ENCODE peak calls at places on chromosome 5, in four cellular contexts. One of them, this sample, is unnamed.

GRCh38 chr5:147554285-147554817 is 44.5 kb upstream of the DPYSL3 start:
- DNase-seq in heart right ventricle: no peak
- DNase-seq in brain microvascular endothelial cell: peak; percentile 62
- DNase-seq in CD4-positive, alpha-beta memory T cell: no peak
- DNase-seq in this sample: peak; percentile 91

GRCh38 chr5:79931866-79932265 is 59.2 kb downstream of the MTX3 start:
- DNase-seq in heart right ventricle: no peak
- DNase-seq in brain microvascular endothelial cell: no peak
- DNase-seq in CD4-positive, alpha-beta memory T cell: no peak
- DNase-seq in this sample: no peak

GRCh38 chr5:7385681-7386080 is 10.3 kb upstream of the ADCY2 start:
- DNase-seq in heart right ventricle: no peak
- DNase-seq in brain microvascular endothelial cell: no peak
- DNase-seq in CD4-positive, alpha-beta memory T cell: no peak
- DNase-seq in this sample: no peak

GRCh38 chr5:34731435-34732232 is 75.5 kb downstream of the RAI14 start:
- DNase-seq in heart right ventricle: no peak
- DNase-seq in brain microvascular endothelial cell: no peak
- DNase-seq in CD4-positive, alpha-beta memory T cell: no peak
- DNase-seq in this sample: no peak

GRCh38 chr5:178595145-178595544 is 5.0 kb upstream of the COL23A1 start:
- DNase-seq in heart right ventricle: no peak
- DNase-seq in brain microvascular endothelial cell: no peak
- DNase-seq in CD4-positive, alpha-beta memory T cell: no peak
- DNase-seq in this sample: no peak

GRCh38 chr5:179357036-179357435 is 11.8 kb upstream of the ADAMTS2 start:
- DNase-seq in heart right ventricle: no peak
- DNase-seq in brain microvascular endothelial cell: no peak
- DNase-seq in CD4-positive, alpha-beta memory T cell: no peak
- DNase-seq in this sample: peak; percentile 11

GRCh38 chr5:35443803-35444595 is 173.7 kb upstream of the SPEF2 start:
- DNase-seq in heart right ventricle: no peak
- DNase-seq in brain microvascular endothelial cell: no peak
- DNase-seq in CD4-positive, alpha-beta memory T cell: no peak
- DNase-seq in this sample: no peak

GRCh38 chr5:137273511-137273910 is 225.6 kb downstream of the SPOCK1 start:
- DNase-seq in heart right ventricle: no peak
- DNase-seq in brain microvascular endothelial cell: no peak
- DNase-seq in CD4-positive, alpha-beta memory T cell: no peak
- DNase-seq in this sample: peak; percentile 26

GRCh38 chr5:4662845-4663244 is 477.3 kb upstream of the ADAMTS16 start:
- DNase-seq in heart right ventricle: no peak
- DNase-seq in brain microvascular endothelial cell: no peak
- DNase-seq in CD4-positive, alpha-beta memory T cell: no peak
- DNase-seq in this sample: no peak

GRCh38 chr5:174229640-174230350 is 184.3 kb downstream of the NSG2 start:
- DNase-seq in heart right ventricle: no peak
- DNase-seq in brain microvascular endothelial cell: peak; percentile 60
- DNase-seq in CD4-positive, alpha-beta memory T cell: no peak
- DNase-seq in this sample: no peak

GRCh38 chr5:141172381-141173204 is at the start of gene PCDHB7:
- DNase-seq in heart right ventricle: no peak
- DNase-seq in brain microvascular endothelial cell: no peak
- DNase-seq in CD4-positive, alpha-beta memory T cell: peak; percentile 23
- DNase-seq in this sample: peak; percentile 25

GRCh38 chr5:95927927-95928723 is 33.5 kb downstream of the ELL2 start:
- DNase-seq in heart right ventricle: no peak
- DNase-seq in brain microvascular endothelial cell: no peak
- DNase-seq in CD4-positive, alpha-beta memory T cell: no peak
- DNase-seq in this sample: no peak

GRCh38 chr5:107830750-107831149 is 160.0 kb upstream of the EFNA5 start:
- DNase-seq in heart right ventricle: no peak
- DNase-seq in brain microvascular endothelial cell: no peak
- DNase-seq in CD4-positive, alpha-beta memory T cell: no peak
- DNase-seq in this sample: no peak

GRCh38 chr5:91252916-91253315 is 130.2 kb downstream of the ARRDC3 start:
- DNase-seq in heart right ventricle: no peak
- DNase-seq in brain microvascular endothelial cell: no peak
- DNase-seq in CD4-positive, alpha-beta memory T cell: no peak
- DNase-seq in this sample: no peak

GRCh38 chr5:82225525-82226172 is 52.5 kb downstream of the RPS23 start:
- DNase-seq in heart right ventricle: peak; percentile 14
- DNase-seq in brain microvascular endothelial cell: peak; percentile 63
- DNase-seq in CD4-positive, alpha-beta memory T cell: peak; percentile 65
- DNase-seq in this sample: peak; percentile 69

GRCh38 chr5:37028910-37029309 is 152.3 kb downstream of the NIPBL start:
- DNase-seq in heart right ventricle: no peak
- DNase-seq in brain microvascular endothelial cell: no peak
- DNase-seq in CD4-positive, alpha-beta memory T cell: no peak
- DNase-seq in this sample: no peak

GRCh38 chr5:150461231-150461630 is 11.7 kb upstream of the RPS14 start:
- DNase-seq in heart right ventricle: no peak
- DNase-seq in brain microvascular endothelial cell: no peak
- DNase-seq in CD4-positive, alpha-beta memory T cell: no peak
- DNase-seq in this sample: no peak

GRCh38 chr5:90408571-90409317 is 812 bp downstream of the CETN3 start:
- DNase-seq in heart right ventricle: no peak
- DNase-seq in brain microvascular endothelial cell: no peak
- DNase-seq in CD4-positive, alpha-beta memory T cell: no peak
- DNase-seq in this sample: no peak

GRCh38 chr5:55706230-55706629 is 5.9 kb downstream of the SLC38A9 start:
- DNase-seq in heart right ventricle: no peak
- DNase-seq in brain microvascular endothelial cell: no peak
- DNase-seq in CD4-positive, alpha-beta memory T cell: no peak
- DNase-seq in this sample: no peak

GRCh38 chr5:88734983-88735382 is 148.0 kb downstream of the MEF2C start:
- DNase-seq in heart right ventricle: no peak
- DNase-seq in brain microvascular endothelial cell: no peak
- DNase-seq in CD4-positive, alpha-beta memory T cell: no peak
- DNase-seq in this sample: no peak

GRCh38 chr5:96968074-96968473 is 32.2 kb downstream of the LNPEP start:
- DNase-seq in heart right ventricle: no peak
- DNase-seq in brain microvascular endothelial cell: peak; percentile 28
- DNase-seq in CD4-positive, alpha-beta memory T cell: no peak
- DNase-seq in this sample: peak; percentile 56

GRCh38 chr5:133299021-133299420 is 247.2 kb downstream of the HSPA4 start:
- DNase-seq in heart right ventricle: no peak
- DNase-seq in brain microvascular endothelial cell: no peak
- DNase-seq in CD4-positive, alpha-beta memory T cell: no peak
- DNase-seq in this sample: no peak

GRCh38 chr5:57680686-57681085 is 198.1 kb upstream of the ACTBL2 start:
- DNase-seq in heart right ventricle: no peak
- DNase-seq in brain microvascular endothelial cell: no peak
- DNase-seq in CD4-positive, alpha-beta memory T cell: no peak
- DNase-seq in this sample: no peak

GRCh38 chr5:174615986-174616500 is 108.3 kb upstream of the MSX2 start:
- DNase-seq in heart right ventricle: no peak
- DNase-seq in brain microvascular endothelial cell: no peak
- DNase-seq in CD4-positive, alpha-beta memory T cell: no peak
- DNase-seq in this sample: no peak

GRCh38 chr5:36073595-36074216 is 7.0 kb upstream of the UGT3A2 start:
- DNase-seq in heart right ventricle: no peak
- DNase-seq in brain microvascular endothelial cell: no peak
- DNase-seq in CD4-positive, alpha-beta memory T cell: no peak
- DNase-seq in this sample: peak; percentile 7

GRCh38 chr5:167970002-167970401 is 321.4 kb upstream of the WWC1 start:
- DNase-seq in heart right ventricle: no peak
- DNase-seq in brain microvascular endothelial cell: no peak
- DNase-seq in CD4-positive, alpha-beta memory T cell: no peak
- DNase-seq in this sample: no peak

GRCh38 chr5:65070026-65070425 is 301.3 kb downstream of the CWC27 start:
- DNase-seq in heart right ventricle: no peak
- DNase-seq in brain microvascular endothelial cell: no peak
- DNase-seq in CD4-positive, alpha-beta memory T cell: no peak
- DNase-seq in this sample: no peak

GRCh38 chr5:54673523-54674225 is 156.1 kb downstream of the SNX18 start:
- DNase-seq in heart right ventricle: peak; percentile 24
- DNase-seq in brain microvascular endothelial cell: peak; percentile 71
- DNase-seq in CD4-positive, alpha-beta memory T cell: peak; percentile 44
- DNase-seq in this sample: no peak

GRCh38 chr5:72252008-72252407 is 68.0 kb downstream of the MRPS27 start:
- DNase-seq in heart right ventricle: no peak
- DNase-seq in brain microvascular endothelial cell: no peak
- DNase-seq in CD4-positive, alpha-beta memory T cell: no peak
- DNase-seq in this sample: no peak

GRCh38 chr5:135551593-135552447 is 16.1 kb upstream of the NEUROG1 start:
- DNase-seq in heart right ventricle: peak; percentile 34
- DNase-seq in brain microvascular endothelial cell: peak; percentile 68
- DNase-seq in CD4-positive, alpha-beta memory T cell: peak; percentile 43
- DNase-seq in this sample: peak; percentile 84

GRCh38 chr5:56607551-56607950 is 207.8 kb upstream of the MAP3K1 start:
- DNase-seq in heart right ventricle: no peak
- DNase-seq in brain microvascular endothelial cell: no peak
- DNase-seq in CD4-positive, alpha-beta memory T cell: no peak
- DNase-seq in this sample: no peak

GRCh38 chr5:134738963-134739661 is 764 bp downstream of the CAMLG start:
- DNase-seq in heart right ventricle: no peak
- DNase-seq in brain microvascular endothelial cell: peak; percentile 35
- DNase-seq in CD4-positive, alpha-beta memory T cell: peak; percentile 38
- DNase-seq in this sample: peak; percentile 37

GRCh38 chr5:56818409-56819026 is 3.2 kb downstream of the MAP3K1 start:
- DNase-seq in heart right ventricle: no peak
- DNase-seq in brain microvascular endothelial cell: peak; percentile 29
- DNase-seq in CD4-positive, alpha-beta memory T cell: no peak
- DNase-seq in this sample: peak; percentile 53

GRCh38 chr5:89513299-89514044 is 630.5 kb upstream of the MEF2C start:
- DNase-seq in heart right ventricle: no peak
- DNase-seq in brain microvascular endothelial cell: no peak
- DNase-seq in CD4-positive, alpha-beta memory T cell: no peak
- DNase-seq in this sample: no peak

GRCh38 chr5:10352404-10353240 is 873 bp upstream of the MARCHF6 start:
- DNase-seq in heart right ventricle: no peak
- DNase-seq in brain microvascular endothelial cell: peak; percentile 36
- DNase-seq in CD4-positive, alpha-beta memory T cell: no peak
- DNase-seq in this sample: peak; percentile 55

GRCh38 chr5:177472460-177473441 is 683 bp downstream of the DBN1 start:
- DNase-seq in heart right ventricle: no peak
- DNase-seq in brain microvascular endothelial cell: no peak
- DNase-seq in CD4-positive, alpha-beta memory T cell: no peak
- DNase-seq in this sample: no peak

DNA sequence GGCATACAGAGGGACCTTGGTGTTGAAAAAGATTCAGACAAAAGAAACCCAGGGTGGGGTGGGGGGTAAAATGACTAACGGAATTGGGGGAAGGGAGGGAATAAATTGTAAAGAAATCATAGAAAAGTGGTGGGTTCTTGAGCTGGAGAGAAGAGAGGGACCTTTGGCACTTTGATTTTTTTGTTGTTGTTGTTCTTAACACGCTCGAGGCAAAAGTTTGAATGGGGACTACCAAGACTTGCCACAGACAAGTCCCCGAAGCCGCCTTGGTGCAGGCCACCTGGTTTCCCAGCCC is 616 bp downstream of the VCAN start:
- DNase-seq in heart right ventricle: no peak
- DNase-seq in brain microvascular endothelial cell: no peak
- DNase-seq in CD4-positive, alpha-beta memory T cell: no peak
- DNase-seq in this sample: peak; percentile 26
- H3K4me3 ChIP-seq in heart right ventricle: peak overlapping the region; percentile 59
- H3K4me3 ChIP-seq in brain microvascular endothelial cell: peak overlapping the region; percentile 96
- H3K4me3 ChIP-seq in CD4-positive, alpha-beta memory T cell: no peak overlapping the region
- H3K4me3 ChIP-seq in this sample: peak overlapping the region; percentile 92

GRCh38 chr5:111453290-111453689 is 59.0 kb downstream of the STARD4 start:
- DNase-seq in heart right ventricle: no peak
- DNase-seq in brain microvascular endothelial cell: peak; percentile 9
- DNase-seq in CD4-positive, alpha-beta memory T cell: no peak
- DNase-seq in this sample: no peak
- H3K4me3 ChIP-seq in heart right ventricle: no peak overlapping the region
- H3K4me3 ChIP-seq in brain microvascular endothelial cell: no peak overlapping the region
- H3K4me3 ChIP-seq in CD4-positive, alpha-beta memory T cell: no peak overlapping the region
- H3K4me3 ChIP-seq in this sample: no peak overlapping the region

GRCh38 chr5:125883223-125883622 is 540.0 kb upstream of the GRAMD2B start:
- DNase-seq in heart right ventricle: no peak
- DNase-seq in brain microvascular endothelial cell: no peak
- DNase-seq in CD4-positive, alpha-beta memory T cell: no peak
- DNase-seq in this sample: no peak

GRCh38 chr5:125882061-125882460 is 541.1 kb upstream of the GRAMD2B start:
- DNase-seq in heart right ventricle: no peak
- DNase-seq in brain microvascular endothelial cell: no peak
- DNase-seq in CD4-positive, alpha-beta memory T cell: no peak
- DNase-seq in this sample: no peak
- H3K4me3 ChIP-seq in heart right ventricle: no peak overlapping the region
- H3K4me3 ChIP-seq in brain microvascular endothelial cell: no peak overlapping the region
- H3K4me3 ChIP-seq in CD4-positive, alpha-beta memory T cell: no peak overlapping the region
- H3K4me3 ChIP-seq in this sample: no peak overlapping the region

GRCh38 chr5:165504716-165505115 is 1999.3 kb downstream of the MAT2B start:
- DNase-seq in heart right ventricle: no peak
- DNase-seq in brain microvascular endothelial cell: no peak
- DNase-seq in CD4-positive, alpha-beta memory T cell: no peak
- DNase-seq in this sample: no peak

GRCh38 chr5:165497707-165498106 is 1992.3 kb downstream of the MAT2B start:
- DNase-seq in heart right ventricle: no peak
- DNase-seq in brain microvascular endothelial cell: no peak
- DNase-seq in CD4-positive, alpha-beta memory T cell: no peak
- DNase-seq in this sample: peak; percentile 28

GRCh38 chr5:165508286-165508685 is 2002.9 kb downstream of the MAT2B start:
- DNase-seq in heart right ventricle: no peak
- DNase-seq in brain microvascular endothelial cell: no peak
- DNase-seq in CD4-positive, alpha-beta memory T cell: no peak
- DNase-seq in this sample: no peak

GRCh38 chr5:165508861-165509260 is 2003.4 kb downstream of the MAT2B start:
- DNase-seq in heart right ventricle: no peak
- DNase-seq in brain microvascular endothelial cell: no peak
- DNase-seq in CD4-positive, alpha-beta memory T cell: no peak
- DNase-seq in this sample: no peak

GRCh38 chr5:165502893-165503696 is 1997.7 kb downstream of the MAT2B start:
- DNase-seq in heart right ventricle: no peak
- DNase-seq in brain microvascular endothelial cell: no peak
- DNase-seq in CD4-positive, alpha-beta memory T cell: no peak
- DNase-seq in this sample: no peak
- H3K4me3 ChIP-seq in heart right ventricle: peak overlapping the region; percentile 5
- H3K4me3 ChIP-seq in brain microvascular endothelial cell: no peak overlapping the region
- H3K4me3 ChIP-seq in CD4-positive, alpha-beta memory T cell: no peak overlapping the region
- H3K4me3 ChIP-seq in this sample: no peak overlapping the region

GRCh38 chr5:138468966-138469539 is 3.8 kb downstream of the EGR1 start:
- DNase-seq in heart right ventricle: no peak
- DNase-seq in brain microvascular endothelial cell: no peak
- DNase-seq in CD4-positive, alpha-beta memory T cell: no peak
- DNase-seq in this sample: peak; percentile 82
- H3K4me3 ChIP-seq in heart right ventricle: peak overlapping the region; percentile 87
- H3K4me3 ChIP-seq in brain microvascular endothelial cell: no peak overlapping the region
- H3K4me3 ChIP-seq in CD4-positive, alpha-beta memory T cell: no peak overlapping the region
- H3K4me3 ChIP-seq in this sample: no peak overlapping the region

GRCh38 chr5:67015577-67016290 is 180.9 kb downstream of the CD180 start:
- DNase-seq in heart right ventricle: no peak
- DNase-seq in brain microvascular endothelial cell: peak; percentile 37
- DNase-seq in CD4-positive, alpha-beta memory T cell: no peak
- DNase-seq in this sample: peak; percentile 69
- H3K4me3 ChIP-seq in heart right ventricle: peak overlapping the region; percentile 49
- H3K4me3 ChIP-seq in brain microvascular endothelial cell: no peak overlapping the region
- H3K4me3 ChIP-seq in CD4-positive, alpha-beta memory T cell: no peak overlapping the region
- H3K4me3 ChIP-seq in this sample: peak overlapping the region; percentile 38